ENCODE peak calls at places on chromosome 11, in ten cellular contexts. One of them, this sample, is unnamed.

GRCh38 chr11:94767701-94768601 is at the start of gene AMOTL1:
- DNase-seq in HFFc6: peak
- DNase-seq in SK-N-SH: peak
- DNase-seq in fibroblast of gingiva: peak
- DNase-seq in pancreas: peak
- DNase-seq in activated gamma-delta T cell treated with anti-CD3 and anti-CD28 coated beads, Interleukin-2, amount 50 U/mL, for 16 hours: peak
- DNase-seq in activated naive CD4-positive, alpha-beta T cell treated with anti-CD3 and anti-CD28 coated beads for 36 hours: peak
- DNase-seq in NB4: peak
- DNase-seq in stromal cell of bone marrow: peak
- DNase-seq in NCI-H460: peak
- DNase-seq in this sample: peak

GRCh38 chr11:67302571-67303131 is 679 bp upstream of the SSH3 start:
- DNase-seq in NB4: peak
- DNase-seq in stromal cell of bone marrow: no peak
- DNase-seq in SK-N-SH: no peak
- DNase-seq in activated naive CD4-positive, alpha-beta T cell treated with anti-CD3 and anti-CD28 coated beads for 36 hours: no peak
- DNase-seq in pancreas: peak
- DNase-seq in NCI-H460: peak
- DNase-seq in activated gamma-delta T cell treated with anti-CD3 and anti-CD28 coated beads, Interleukin-2, amount 50 U/mL, for 16 hours: no peak
- DNase-seq in HFFc6: no peak
- DNase-seq in fibroblast of gingiva: peak
- DNase-seq in this sample: peak

GRCh38 chr11:44930588-44931302 is 19.9 kb downstream of the TP53I11 start:
- DNase-seq in SK-N-SH: no peak
- DNase-seq in pancreas: no peak
- DNase-seq in fibroblast of gingiva: no peak
- DNase-seq in activated naive CD4-positive, alpha-beta T cell treated with anti-CD3 and anti-CD28 coated beads for 36 hours: no peak
- DNase-seq in stromal cell of bone marrow: no peak
- DNase-seq in NCI-H460: no peak
- DNase-seq in NB4: peak
- DNase-seq in HFFc6: no peak
- DNase-seq in activated gamma-delta T cell treated with anti-CD3 and anti-CD28 coated beads, Interleukin-2, amount 50 U/mL, for 16 hours: no peak
- DNase-seq in this sample: peak

GRCh38 chr11:9858822-9859221 is 194.9 kb downstream of the SWAP70 start:
- DNase-seq in NB4: peak
- DNase-seq in pancreas: no peak
- DNase-seq in SK-N-SH: peak
- DNase-seq in HFFc6: no peak
- DNase-seq in activated naive CD4-positive, alpha-beta T cell treated with anti-CD3 and anti-CD28 coated beads for 36 hours: no peak
- DNase-seq in NCI-H460: no peak
- DNase-seq in stromal cell of bone marrow: no peak
- DNase-seq in activated gamma-delta T cell treated with anti-CD3 and anti-CD28 coated beads, Interleukin-2, amount 50 U/mL, for 16 hours: no peak
- DNase-seq in fibroblast of gingiva: no peak
- DNase-seq in this sample: peak

GRCh38 chr11:102950622-102951081 is 4.9 kb downstream of the MMP13 start:
- DNase-seq in HFFc6: peak
- DNase-seq in NCI-H460: no peak
- DNase-seq in activated naive CD4-positive, alpha-beta T cell treated with anti-CD3 and anti-CD28 coated beads for 36 hours: no peak
- DNase-seq in pancreas: no peak
- DNase-seq in NB4: peak
- DNase-seq in SK-N-SH: no peak
- DNase-seq in stromal cell of bone marrow: no peak
- DNase-seq in activated gamma-delta T cell treated with anti-CD3 and anti-CD28 coated beads, Interleukin-2, amount 50 U/mL, for 16 hours: no peak
- DNase-seq in fibroblast of gingiva: peak
- DNase-seq in this sample: no peak

GRCh38 chr11:2942447-2942846 is 13.2 kb upstream of the PHLDA2 start:
- DNase-seq in stromal cell of bone marrow: no peak
- DNase-seq in SK-N-SH: no peak
- DNase-seq in fibroblast of gingiva: no peak
- DNase-seq in NB4: no peak
- DNase-seq in activated naive CD4-positive, alpha-beta T cell treated with anti-CD3 and anti-CD28 coated beads for 36 hours: no peak
- DNase-seq in pancreas: no peak
- DNase-seq in activated gamma-delta T cell treated with anti-CD3 and anti-CD28 coated beads, Interleukin-2, amount 50 U/mL, for 16 hours: no peak
- DNase-seq in HFFc6: no peak
- DNase-seq in NCI-H460: no peak
- DNase-seq in this sample: peak

GRCh38 chr11:46162700-46163099 is 41.4 kb upstream of the PHF21A start:
- DNase-seq in fibroblast of gingiva: no peak
- DNase-seq in SK-N-SH: no peak
- DNase-seq in HFFc6: no peak
- DNase-seq in pancreas: no peak
- DNase-seq in NCI-H460: no peak
- DNase-seq in activated gamma-delta T cell treated with anti-CD3 and anti-CD28 coated beads, Interleukin-2, amount 50 U/mL, for 16 hours: no peak
- DNase-seq in activated naive CD4-positive, alpha-beta T cell treated with anti-CD3 and anti-CD28 coated beads for 36 hours: peak
- DNase-seq in stromal cell of bone marrow: no peak
- DNase-seq in NB4: no peak
- DNase-seq in this sample: no peak

GRCh38 chr11:72223615-72224586 is 666 bp upstream of the INPPL1 start:
- DNase-seq in activated naive CD4-positive, alpha-beta T cell treated with anti-CD3 and anti-CD28 coated beads for 36 hours: peak
- DNase-seq in NCI-H460: peak
- DNase-seq in SK-N-SH: peak
- DNase-seq in stromal cell of bone marrow: no peak
- DNase-seq in fibroblast of gingiva: peak
- DNase-seq in pancreas: peak
- DNase-seq in HFFc6: peak
- DNase-seq in NB4: peak
- DNase-seq in activated gamma-delta T cell treated with anti-CD3 and anti-CD28 coated beads, Interleukin-2, amount 50 U/mL, for 16 hours: peak
- DNase-seq in this sample: peak

GRCh38 chr11:13140873-13141655 is 131.9 kb downstream of the RASSF10 start:
- DNase-seq in stromal cell of bone marrow: no peak
- DNase-seq in fibroblast of gingiva: no peak
- DNase-seq in HFFc6: no peak
- DNase-seq in SK-N-SH: no peak
- DNase-seq in pancreas: no peak
- DNase-seq in NB4: peak
- DNase-seq in activated naive CD4-positive, alpha-beta T cell treated with anti-CD3 and anti-CD28 coated beads for 36 hours: no peak
- DNase-seq in NCI-H460: no peak
- DNase-seq in activated gamma-delta T cell treated with anti-CD3 and anti-CD28 coated beads, Interleukin-2, amount 50 U/mL, for 16 hours: no peak
- DNase-seq in this sample: no peak

GRCh38 chr11:11500744-11501487 is 120.9 kb downstream of the GALNT18 start:
- DNase-seq in activated naive CD4-positive, alpha-beta T cell treated with anti-CD3 and anti-CD28 coated beads for 36 hours: no peak
- DNase-seq in stromal cell of bone marrow: no peak
- DNase-seq in SK-N-SH: no peak
- DNase-seq in NB4: no peak
- DNase-seq in pancreas: no peak
- DNase-seq in HFFc6: no peak
- DNase-seq in activated gamma-delta T cell treated with anti-CD3 and anti-CD28 coated beads, Interleukin-2, amount 50 U/mL, for 16 hours: no peak
- DNase-seq in NCI-H460: no peak
- DNase-seq in fibroblast of gingiva: no peak
- DNase-seq in this sample: no peak

GRCh38 chr11:124717786-124718634 is 21.7 kb upstream of the NRGN start:
- DNase-seq in NB4: peak
- DNase-seq in activated gamma-delta T cell treated with anti-CD3 and anti-CD28 coated beads, Interleukin-2, amount 50 U/mL, for 16 hours: no peak
- DNase-seq in pancreas: no peak
- DNase-seq in fibroblast of gingiva: no peak
- DNase-seq in NCI-H460: no peak
- DNase-seq in SK-N-SH: peak
- DNase-seq in activated naive CD4-positive, alpha-beta T cell treated with anti-CD3 and anti-CD28 coated beads for 36 hours: peak
- DNase-seq in stromal cell of bone marrow: no peak
- DNase-seq in HFFc6: no peak
- DNase-seq in this sample: peak

GRCh38 chr11:33040127-33040861 is 922 bp downstream of the TCP11L1 start:
- DNase-seq in activated naive CD4-positive, alpha-beta T cell treated with anti-CD3 and anti-CD28 coated beads for 36 hours: peak
- DNase-seq in pancreas: no peak
- DNase-seq in NCI-H460: no peak
- DNase-seq in fibroblast of gingiva: no peak
- DNase-seq in activated gamma-delta T cell treated with anti-CD3 and anti-CD28 coated beads, Interleukin-2, amount 50 U/mL, for 16 hours: no peak
- DNase-seq in stromal cell of bone marrow: no peak
- DNase-seq in HFFc6: peak
- DNase-seq in NB4: no peak
- DNase-seq in SK-N-SH: peak
- DNase-seq in this sample: no peak

GRCh38 chr11:60753309-60753708 is 3.4 kb upstream of the MS4A15 start:
- DNase-seq in pancreas: no peak
- DNase-seq in NCI-H460: no peak
- DNase-seq in stromal cell of bone marrow: no peak
- DNase-seq in activated gamma-delta T cell treated with anti-CD3 and anti-CD28 coated beads, Interleukin-2, amount 50 U/mL, for 16 hours: no peak
- DNase-seq in fibroblast of gingiva: no peak
- DNase-seq in SK-N-SH: no peak
- DNase-seq in NB4: no peak
- DNase-seq in activated naive CD4-positive, alpha-beta T cell treated with anti-CD3 and anti-CD28 coated beads for 36 hours: no peak
- DNase-seq in HFFc6: no peak
- DNase-seq in this sample: no peak

GRCh38 chr11:102144357-102145342 is 34.4 kb downstream of the YAP1 start:
- DNase-seq in fibroblast of gingiva: peak
- DNase-seq in HFFc6: peak
- DNase-seq in NCI-H460: peak
- DNase-seq in activated gamma-delta T cell treated with anti-CD3 and anti-CD28 coated beads, Interleukin-2, amount 50 U/mL, for 16 hours: no peak
- DNase-seq in SK-N-SH: no peak
- DNase-seq in NB4: no peak
- DNase-seq in stromal cell of bone marrow: peak
- DNase-seq in activated naive CD4-positive, alpha-beta T cell treated with anti-CD3 and anti-CD28 coated beads for 36 hours: no peak
- DNase-seq in pancreas: no peak
- DNase-seq in this sample: no peak

GRCh38 chr11:101129203-101129943 is at the start of gene PGR:
- DNase-seq in activated naive CD4-positive, alpha-beta T cell treated with anti-CD3 and anti-CD28 coated beads for 36 hours: no peak
- DNase-seq in HFFc6: no peak
- DNase-seq in activated gamma-delta T cell treated with anti-CD3 and anti-CD28 coated beads, Interleukin-2, amount 50 U/mL, for 16 hours: no peak
- DNase-seq in NB4: no peak
- DNase-seq in fibroblast of gingiva: no peak
- DNase-seq in NCI-H460: no peak
- DNase-seq in pancreas: peak
- DNase-seq in stromal cell of bone marrow: no peak
- DNase-seq in SK-N-SH: peak
- DNase-seq in this sample: peak

GRCh38 chr11:130145975-130146776 is 13.4 kb upstream of the ST14 start:
- DNase-seq in NB4: no peak
- DNase-seq in HFFc6: peak
- DNase-seq in stromal cell of bone marrow: no peak
- DNase-seq in NCI-H460: peak
- DNase-seq in pancreas: peak
- DNase-seq in activated gamma-delta T cell treated with anti-CD3 and anti-CD28 coated beads, Interleukin-2, amount 50 U/mL, for 16 hours: no peak
- DNase-seq in activated naive CD4-positive, alpha-beta T cell treated with anti-CD3 and anti-CD28 coated beads for 36 hours: no peak
- DNase-seq in fibroblast of gingiva: no peak
- DNase-seq in SK-N-SH: no peak
- DNase-seq in this sample: peak

GRCh38 chr11:14974723-14975587 is 2.8 kb upstream of the CALCA start:
- DNase-seq in activated gamma-delta T cell treated with anti-CD3 and anti-CD28 coated beads, Interleukin-2, amount 50 U/mL, for 16 hours: peak
- DNase-seq in HFFc6: no peak
- DNase-seq in SK-N-SH: peak
- DNase-seq in fibroblast of gingiva: peak
- DNase-seq in activated naive CD4-positive, alpha-beta T cell treated with anti-CD3 and anti-CD28 coated beads for 36 hours: peak
- DNase-seq in stromal cell of bone marrow: no peak
- DNase-seq in NCI-H460: peak
- DNase-seq in NB4: peak
- DNase-seq in pancreas: peak
- DNase-seq in this sample: peak

GRCh38 chr11:102318469-102318868 is 1.2 kb downstream of the BIRC3 start:
- DNase-seq in HFFc6: no peak
- DNase-seq in SK-N-SH: no peak
- DNase-seq in NCI-H460: no peak
- DNase-seq in activated gamma-delta T cell treated with anti-CD3 and anti-CD28 coated beads, Interleukin-2, amount 50 U/mL, for 16 hours: peak
- DNase-seq in NB4: no peak
- DNase-seq in stromal cell of bone marrow: no peak
- DNase-seq in activated naive CD4-positive, alpha-beta T cell treated with anti-CD3 and anti-CD28 coated beads for 36 hours: peak
- DNase-seq in pancreas: no peak
- DNase-seq in fibroblast of gingiva: no peak
- DNase-seq in this sample: no peak

GRCh38 chr11:8059571-8060011 is 21.4 kb upstream of the TUB start:
- DNase-seq in activated naive CD4-positive, alpha-beta T cell treated with anti-CD3 and anti-CD28 coated beads for 36 hours: no peak
- DNase-seq in NCI-H460: no peak
- DNase-seq in stromal cell of bone marrow: no peak
- DNase-seq in NB4: no peak
- DNase-seq in HFFc6: no peak
- DNase-seq in SK-N-SH: no peak
- DNase-seq in activated gamma-delta T cell treated with anti-CD3 and anti-CD28 coated beads, Interleukin-2, amount 50 U/mL, for 16 hours: no peak
- DNase-seq in pancreas: no peak
- DNase-seq in fibroblast of gingiva: no peak
- DNase-seq in this sample: no peak

GRCh38 chr11:31240340-31240904 is 129.1 kb downstream of the DCDC1 start:
- DNase-seq in activated gamma-delta T cell treated with anti-CD3 and anti-CD28 coated beads, Interleukin-2, amount 50 U/mL, for 16 hours: no peak
- DNase-seq in HFFc6: no peak
- DNase-seq in activated naive CD4-positive, alpha-beta T cell treated with anti-CD3 and anti-CD28 coated beads for 36 hours: peak
- DNase-seq in NCI-H460: peak
- DNase-seq in stromal cell of bone marrow: peak
- DNase-seq in NB4: peak
- DNase-seq in SK-N-SH: peak
- DNase-seq in fibroblast of gingiva: no peak
- DNase-seq in pancreas: peak
- DNase-seq in this sample: peak

GRCh38 chr11:96964661-96965060 is 574.8 kb downstream of the JRKL start:
- DNase-seq in NB4: peak
- DNase-seq in activated naive CD4-positive, alpha-beta T cell treated with anti-CD3 and anti-CD28 coated beads for 36 hours: no peak
- DNase-seq in fibroblast of gingiva: no peak
- DNase-seq in activated gamma-delta T cell treated with anti-CD3 and anti-CD28 coated beads, Interleukin-2, amount 50 U/mL, for 16 hours: no peak
- DNase-seq in SK-N-SH: no peak
- DNase-seq in HFFc6: no peak
- DNase-seq in pancreas: no peak
- DNase-seq in NCI-H460: no peak
- DNase-seq in stromal cell of bone marrow: no peak
- DNase-seq in this sample: no peak

GRCh38 chr11:119337581-119338317 is 2.9 kb downstream of the C1QTNF5 start:
- DNase-seq in SK-N-SH: peak
- DNase-seq in NCI-H460: no peak
- DNase-seq in stromal cell of bone marrow: no peak
- DNase-seq in HFFc6: peak
- DNase-seq in activated gamma-delta T cell treated with anti-CD3 and anti-CD28 coated beads, Interleukin-2, amount 50 U/mL, for 16 hours: no peak
- DNase-seq in NB4: peak
- DNase-seq in activated naive CD4-positive, alpha-beta T cell treated with anti-CD3 and anti-CD28 coated beads for 36 hours: no peak
- DNase-seq in pancreas: no peak
- DNase-seq in fibroblast of gingiva: no peak
- DNase-seq in this sample: peak

GRCh38 chr11:33988586-33989370 is 62.8 kb upstream of the CAPRIN1 start:
- DNase-seq in NCI-H460: no peak
- DNase-seq in fibroblast of gingiva: no peak
- DNase-seq in activated gamma-delta T cell treated with anti-CD3 and anti-CD28 coated beads, Interleukin-2, amount 50 U/mL, for 16 hours: no peak
- DNase-seq in NB4: no peak
- DNase-seq in pancreas: no peak
- DNase-seq in activated naive CD4-positive, alpha-beta T cell treated with anti-CD3 and anti-CD28 coated beads for 36 hours: no peak
- DNase-seq in SK-N-SH: no peak
- DNase-seq in stromal cell of bone marrow: no peak
- DNase-seq in HFFc6: no peak
- DNase-seq in this sample: no peak

GRCh38 chr11:77065878-77066228 is 918 bp upstream of the CAPN5 start:
- DNase-seq in HFFc6: peak
- DNase-seq in fibroblast of gingiva: peak
- DNase-seq in pancreas: no peak
- DNase-seq in activated gamma-delta T cell treated with anti-CD3 and anti-CD28 coated beads, Interleukin-2, amount 50 U/mL, for 16 hours: no peak
- DNase-seq in SK-N-SH: no peak
- DNase-seq in activated naive CD4-positive, alpha-beta T cell treated with anti-CD3 and anti-CD28 coated beads for 36 hours: no peak
- DNase-seq in NCI-H460: no peak
- DNase-seq in stromal cell of bone marrow: peak
- DNase-seq in NB4: peak
- DNase-seq in this sample: no peak

GRCh38 chr11:35021589-35021988 is 105.2 kb downstream of the PDHX start:
- DNase-seq in activated naive CD4-positive, alpha-beta T cell treated with anti-CD3 and anti-CD28 coated beads for 36 hours: no peak
- DNase-seq in pancreas: no peak
- DNase-seq in SK-N-SH: no peak
- DNase-seq in stromal cell of bone marrow: no peak
- DNase-seq in activated gamma-delta T cell treated with anti-CD3 and anti-CD28 coated beads, Interleukin-2, amount 50 U/mL, for 16 hours: no peak
- DNase-seq in NCI-H460: no peak
- DNase-seq in fibroblast of gingiva: no peak
- DNase-seq in HFFc6: no peak
- DNase-seq in NB4: no peak
- DNase-seq in this sample: no peak

GRCh38 chr11:2509481-2510001 is 64.7 kb downstream of the KCNQ1 start:
- DNase-seq in NB4: no peak
- DNase-seq in activated naive CD4-positive, alpha-beta T cell treated with anti-CD3 and anti-CD28 coated beads for 36 hours: no peak
- DNase-seq in fibroblast of gingiva: no peak
- DNase-seq in activated gamma-delta T cell treated with anti-CD3 and anti-CD28 coated beads, Interleukin-2, amount 50 U/mL, for 16 hours: no peak
- DNase-seq in SK-N-SH: peak
- DNase-seq in stromal cell of bone marrow: no peak
- DNase-seq in NCI-H460: no peak
- DNase-seq in pancreas: no peak
- DNase-seq in HFFc6: no peak
- DNase-seq in this sample: peak

GRCh38 chr11:45646275-45646970 is 19.0 kb downstream of the CHST1 start:
- DNase-seq in HFFc6: peak
- DNase-seq in NCI-H460: no peak
- DNase-seq in stromal cell of bone marrow: peak
- DNase-seq in fibroblast of gingiva: no peak
- DNase-seq in pancreas: no peak
- DNase-seq in SK-N-SH: peak
- DNase-seq in activated gamma-delta T cell treated with anti-CD3 and anti-CD28 coated beads, Interleukin-2, amount 50 U/mL, for 16 hours: no peak
- DNase-seq in activated naive CD4-positive, alpha-beta T cell treated with anti-CD3 and anti-CD28 coated beads for 36 hours: no peak
- DNase-seq in NB4: no peak
- DNase-seq in this sample: peak

GRCh38 chr11:69374110-69374981 is 80.4 kb downstream of the MYEOV start:
- DNase-seq in NB4: no peak
- DNase-seq in fibroblast of gingiva: no peak
- DNase-seq in HFFc6: no peak
- DNase-seq in NCI-H460: no peak
- DNase-seq in activated gamma-delta T cell treated with anti-CD3 and anti-CD28 coated beads, Interleukin-2, amount 50 U/mL, for 16 hours: no peak
- DNase-seq in SK-N-SH: peak
- DNase-seq in activated naive CD4-positive, alpha-beta T cell treated with anti-CD3 and anti-CD28 coated beads for 36 hours: peak
- DNase-seq in stromal cell of bone marrow: no peak
- DNase-seq in pancreas: peak
- DNase-seq in this sample: peak